ENCODE peak calls at places on chromosomes 2 and 18, in nine cellular contexts. X is astrocyte of the spinal cord; L is fibroblast of mammary gland; M is cardiac muscle cell; T is kidney epithelial cell; P is CD8-positive, alpha-beta T cell; I is heart right ventricle; O is endothelial cell of umbilical vein; F is AG09309. U is an unnamed sample.

GRCh38 chr2:20900052-20900636 is 77.2 kb upstream of the LDAH start:
- DNase-seq in X (no peak), L (no peak), M (no peak), T (no peak), P (no peak), I (no peak), O (no peak), F (no peak), U (no peak)

GRCh38 chr2:8574196-8575010 is 107.5 kb upstream of the ID2 start:
- DNase-seq in X (no peak), L (no peak), M (no peak), T (no peak), P (no peak), I (no peak), O (no peak), F (no peak), U (no peak)

GRCh38 chr2:236536727-236537398 is 32.8 kb upstream of the ACKR3 start:
- DNase-seq in X (no peak), L (no peak), M (no peak), T (no peak), P (peak), I (no peak), O (no peak), F (no peak), U (no peak)

GRCh38 chr2:38406597-38407110 is 29.6 kb upstream of the ATL2 start:
- DNase-seq in X (no peak), L (peak), M (peak), T (no peak), P (no peak), I (peak), O (peak), F (no peak), U (no peak)

GRCh38 chr2:204586444-204587165 is 41.3 kb downstream of the PARD3B start:
- DNase-seq in X (no peak), L (no peak), M (no peak), T (no peak), P (no peak), I (no peak), O (no peak), F (no peak), U (no peak)

GRCh38 chr2:16252251-16252650 is 311.9 kb downstream of the MYCN start:
- DNase-seq in X (no peak), L (no peak), M (no peak), T (no peak), P (no peak), I (no peak), O (no peak), F (no peak), U (no peak)

GRCh38 chr2:224357098-224357901 is 44.6 kb downstream of the FAM124B start:
- DNase-seq in X (peak), L (peak), M (peak), T (no peak), P (no peak), I (no peak), O (peak), F (peak), U (peak)

GRCh38 chr2:172038604-172039003 is 38.9 kb downstream of the METAP1D start:
- DNase-seq in X (no peak), L (peak), M (no peak), T (no peak), P (no peak), I (no peak), O (no peak), F (peak), U (no peak)

GRCh38 chr18:79393181-79393598 is 2.5 kb upstream of the NFATC1 start:
- DNase-seq in X (no peak), L (no peak), M (peak), T (no peak), P (peak), I (peak), O (no peak), F (no peak), U (no peak)

GRCh38 chr2:26537069-26537825 is 59.3 kb upstream of the OTOF start:
- DNase-seq in X (no peak), L (no peak), M (no peak), T (no peak), P (no peak), I (no peak), O (no peak), F (no peak), U (no peak)

GRCh38 chr2:39281391-39281790 is 37.6 kb upstream of the CDKL4 start:
- DNase-seq in X (no peak), L (no peak), M (no peak), T (no peak), P (no peak), I (no peak), O (no peak), F (no peak), U (no peak)

GRCh38 chr2:119252186-119253113 is 28.8 kb downstream of the STEAP3 start:
- DNase-seq in X (peak), L (peak), M (peak), T (peak), P (no peak), I (no peak), O (peak), F (peak), U (no peak)

GRCh38 chr2:11842324-11842723 is 95.9 kb downstream of the LPIN1 start:
- DNase-seq in X (no peak), L (no peak), M (no peak), T (no peak), P (no peak), I (no peak), O (peak), F (no peak), U (no peak)

GRCh38 chr2:206084468-206084869 is 1.5 kb downstream of the INO80D start:
- DNase-seq in X (peak), L (peak), M (peak), T (peak), P (no peak), I (peak), O (peak), F (peak), U (peak)

GRCh38 chr2:58047969-58048368 is 1.4 kb downstream of the VRK2 start:
- DNase-seq in X (no peak), L (no peak), M (no peak), T (no peak), P (no peak), I (no peak), O (no peak), F (no peak), U (no peak)

GRCh38 chr2:84938194-84938879 is 32.6 kb upstream of the KCMF1 start:
- DNase-seq in X (no peak), L (peak), M (no peak), T (no peak), P (peak), I (no peak), O (no peak), F (no peak), U (no peak)

GRCh38 chr18:61551586-61551985 is 218.4 kb downstream of the CDH20 start:
- DNase-seq in X (peak), L (peak), M (peak), T (peak), P (no peak), I (no peak), O (peak), F (peak), U (peak)

GRCh38 chr2:138267161-138267901 is 234.2 kb upstream of the SPOPL start:
- DNase-seq in X (peak), L (peak), M (peak), T (peak), P (no peak), I (no peak), O (peak), F (peak), U (no peak)

GRCh38 chr2:5691659-5692529 is at the start of gene SOX11:
- DNase-seq in X (peak), L (no peak), M (peak), T (peak), P (no peak), I (peak), O (no peak), F (peak), U (peak)

GRCh38 chr2:74658516-74658915 is 4.5 kb downstream of the SEMA4F start:
- DNase-seq in X (peak), L (peak), M (peak), T (no peak), P (no peak), I (no peak), O (no peak), F (peak), U (no peak)

GRCh38 chr2:231900486-231900942 is 25.7 kb downstream of the NPPC start:
- DNase-seq in X (peak), L (peak), M (peak), T (peak), P (peak), I (peak), O (peak), F (no peak), U (peak)
- TF ChIP-seq CTCF in X (peak), L (peak), M (peak), T (peak), P (peak), I (peak), O (peak), F (peak), U (peak)

DNA sequence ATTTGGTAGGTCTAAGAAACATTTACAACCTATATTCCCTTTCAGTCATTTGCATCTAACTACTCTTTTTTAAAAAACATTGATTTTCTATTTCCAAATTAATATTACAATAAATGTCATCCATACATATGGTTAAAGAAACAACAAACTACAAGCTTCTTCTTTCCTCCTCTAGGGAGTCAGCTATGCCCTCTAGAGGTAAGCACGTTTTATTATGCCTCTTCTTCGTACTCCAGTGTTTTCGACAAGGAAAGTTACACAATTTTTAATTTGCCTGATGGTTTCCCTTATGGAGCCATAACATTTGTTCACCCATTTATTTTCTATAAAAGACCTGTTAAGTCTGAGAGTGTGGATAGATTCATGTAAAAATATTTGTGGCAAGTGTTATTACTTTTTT is 183.4 kb upstream of the CDH7 start:
- DNase-seq in X (peak), L (no peak), M (no peak), T (no peak), P (no peak), I (no peak), O (no peak), F (no peak), U (no peak)
- TF ChIP-seq CTCF in X (peak), L (no peak), M (no peak), T (peak), P (no peak), I (no peak), O (no peak), F (no peak), U (peak)

DNA sequence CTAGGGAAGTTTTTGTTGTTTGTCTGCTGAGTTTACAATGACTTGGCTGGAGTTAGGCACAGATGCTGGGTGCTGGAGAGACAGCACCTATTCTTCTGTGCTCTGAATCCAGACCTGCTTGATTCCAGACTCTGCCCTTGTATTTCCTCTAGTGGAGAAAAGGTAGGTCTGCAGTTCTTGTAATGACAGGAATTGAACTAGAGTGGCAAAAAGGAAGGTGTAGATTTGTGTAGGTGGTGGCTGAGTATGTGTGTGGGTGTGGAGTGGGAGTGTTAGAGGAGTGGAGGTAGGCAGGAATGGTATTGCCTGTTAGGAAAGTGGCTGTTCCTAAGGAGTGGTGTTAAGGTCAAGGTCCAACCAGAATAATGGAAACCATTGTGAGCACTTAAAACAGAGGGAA is 71.9 kb upstream of the LYPD6 start:
- DNase-seq in X (no peak), L (no peak), M (no peak), T (no peak), P (no peak), I (no peak), O (no peak), F (no peak), U (no peak)
- TF ChIP-seq CTCF in X (no peak), L (no peak), M (no peak), T (no peak), P (no peak), I (no peak), O (no peak), F (no peak), U (no peak)

DNA sequence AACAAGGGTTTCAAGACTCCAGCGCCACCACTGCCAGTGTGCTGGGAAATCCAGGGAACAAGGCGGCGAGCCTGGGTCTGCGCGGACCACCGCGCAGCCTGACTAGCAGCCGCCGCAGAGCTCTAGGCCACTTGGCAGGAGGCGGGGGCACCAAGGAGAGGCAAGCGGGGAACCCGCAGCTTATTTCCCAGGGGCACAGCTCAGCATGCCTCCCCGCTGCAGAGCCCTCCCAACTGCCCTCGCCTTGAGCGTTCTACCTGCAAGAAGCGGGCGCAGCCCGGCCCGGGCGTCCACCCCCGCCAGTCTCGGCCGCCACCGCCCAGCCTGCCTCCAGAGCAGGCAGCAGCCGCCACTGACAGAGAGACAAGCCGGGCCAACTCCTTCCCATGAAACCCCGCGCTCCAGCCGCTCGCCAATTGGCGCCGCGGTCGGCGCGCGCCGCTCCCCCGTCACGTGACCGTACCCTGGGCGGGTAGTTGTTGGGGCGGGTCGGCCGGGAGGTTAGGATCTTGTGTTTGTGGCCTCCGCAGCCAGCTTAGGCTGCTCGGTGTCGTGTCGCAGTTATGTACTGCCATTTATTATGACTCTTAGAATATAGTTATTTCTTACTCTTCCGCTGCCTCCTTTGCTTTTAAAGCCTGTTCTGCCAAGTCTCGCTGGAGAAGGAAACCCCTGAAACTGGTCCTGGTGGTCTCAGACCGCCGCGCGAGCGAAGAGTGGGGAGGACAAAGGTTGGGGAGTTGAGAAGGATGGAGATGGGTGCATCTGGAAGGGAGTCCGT is at the start of gene LNPK:
- DNase-seq in X (peak), L (peak), M (peak), T (peak), P (peak), I (peak), O (peak), F (peak), U (peak)
- TF ChIP-seq CTCF in X (no peak), L (no peak), M (no peak), T (no peak), P (no peak), I (no peak), O (no peak), F (no peak), U (no peak)

GRCh38 chr2:7121851-7122250 is 204.6 kb downstream of the RNF144A start:
- DNase-seq in X (no peak), L (no peak), M (no peak), T (no peak), P (no peak), I (no peak), O (no peak), F (no peak), U (no peak)

GRCh38 chr2:7119504-7119835 is 202.3 kb downstream of the RNF144A start:
- DNase-seq in X (no peak), L (peak), M (no peak), T (no peak), P (no peak), I (no peak), O (no peak), F (no peak), U (no peak)

GRCh38 chr2:7115364-7115763 is 198.2 kb downstream of the RNF144A start:
- DNase-seq in X (no peak), L (no peak), M (no peak), T (no peak), P (no peak), I (no peak), O (no peak), F (no peak), U (no peak)

GRCh38 chr2:7116516-7116915 is 199.3 kb downstream of the RNF144A start:
- DNase-seq in X (no peak), L (no peak), M (no peak), T (no peak), P (no peak), I (no peak), O (no peak), F (no peak), U (no peak)

GRCh38 chr2:7118606-7119503 is 201.6 kb downstream of the RNF144A start:
- DNase-seq in X (peak), L (peak), M (peak), T (no peak), P (no peak), I (no peak), O (no peak), F (no peak), U (peak)
- TF ChIP-seq CTCF in X (peak), L (peak), M (peak), T (peak), P (peak), I (peak), O (no peak), F (peak), U (peak)

DNA sequence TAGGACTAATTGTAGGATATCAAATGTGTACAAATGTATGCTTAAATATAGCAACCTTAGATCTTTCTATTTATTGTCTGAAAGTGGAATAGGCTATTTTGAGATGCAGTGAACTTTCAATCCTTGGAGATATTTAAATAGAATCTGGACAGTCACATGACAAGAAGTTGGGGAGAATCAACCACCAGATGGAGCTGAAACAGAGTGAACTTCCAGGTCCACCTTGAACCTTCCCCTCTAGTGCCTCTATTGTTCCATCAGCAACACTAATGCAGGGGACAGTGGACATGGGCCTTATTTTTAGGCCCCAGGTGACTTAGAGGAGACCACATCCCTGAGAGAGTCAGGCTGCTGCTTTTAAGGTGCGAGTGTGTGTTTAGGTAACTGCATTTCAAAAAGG is 37.0 kb upstream of the CRIM1 start:
- DNase-seq in X (no peak), L (peak), M (peak), T (no peak), P (no peak), I (no peak), O (no peak), F (no peak), U (no peak)
- TF ChIP-seq CTCF in X (no peak), L (peak), M (no peak), T (no peak), P (no peak), I (no peak), O (no peak), F (peak), U (no peak)

GRCh38 chr2:176832086-176832485 is 380.5 kb upstream of the HNRNPA3 start:
- DNase-seq in X (no peak), L (peak), M (no peak), T (no peak), P (no peak), I (no peak), O (no peak), F (no peak), U (no peak)

GRCh38 chr2:176826356-176826755 is 386.2 kb upstream of the HNRNPA3 start:
- DNase-seq in X (no peak), L (no peak), M (no peak), T (no peak), P (no peak), I (no peak), O (no peak), F (no peak), U (no peak)

GRCh38 chr2:176827269-176827668 is 385.3 kb upstream of the HNRNPA3 start:
- DNase-seq in X (no peak), L (no peak), M (no peak), T (no peak), P (no peak), I (no peak), O (no peak), F (no peak), U (no peak)

DNA sequence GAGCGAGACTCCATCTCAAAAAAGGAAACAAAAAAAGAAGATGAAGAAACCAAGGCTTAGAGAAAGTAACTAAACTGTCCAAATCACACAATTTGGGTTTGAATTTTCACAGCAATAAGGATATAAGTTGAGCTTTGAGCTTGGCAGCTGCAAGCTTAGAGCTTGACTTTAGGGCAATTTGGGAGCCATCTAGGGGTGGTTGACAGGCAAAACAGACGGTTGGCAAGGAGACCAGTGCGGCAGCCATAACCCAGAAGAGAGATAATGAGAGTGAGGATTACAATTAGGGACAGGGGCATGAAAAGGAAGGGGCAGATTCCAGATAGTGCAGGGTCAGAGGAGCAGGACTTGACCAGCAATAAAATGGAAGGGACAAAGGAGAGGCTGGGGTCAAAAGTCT is 382.2 kb upstream of the HNRNPA3 start:
- DNase-seq in X (no peak), L (no peak), M (no peak), T (no peak), P (peak), I (no peak), O (no peak), F (no peak), U (peak)
- TF ChIP-seq CTCF in X (no peak), L (peak), M (no peak), T (peak), P (no peak), I (no peak), O (peak), F (no peak), U (peak)